ENCODE peak calls at places on chromosomes 12 and 14, in nine cellular contexts. Q, K, A, V, Y, Z, N, C and I are unnamed samples.

GRCh38 chr14:71597955-71598659 is 334.1 kb upstream of the RGS6 start:
- DNase-seq in Q (no peak), K (no peak), A (no peak), V (no peak), Y (no peak), Z (no peak), N (no peak), C (no peak), I (no peak)

GRCh38 chr14:52551696-52552062 is 626 bp downstream of the TXNDC16 start:
- DNase-seq in Q (peak; percentile 30), K (peak; percentile 39), A (peak; percentile 42), V (peak; percentile 25), Y (no peak), Z (no peak), N (peak; percentile 22), C (no peak), I (peak; percentile 25)

GRCh38 chr12:34163443-34163842 is 141.1 kb downstream of the ALG10 start:
- DNase-seq in Q (no peak), K (no peak), A (no peak), V (no peak), Y (no peak), Z (no peak), N (no peak), C (no peak), I (no peak)

GRCh38 chr14:22339277-22339676 is 249.7 kb downstream of the DAD1 start:
- DNase-seq in Q (no peak), K (peak; percentile 83), A (no peak), V (peak; percentile 90), Y (peak; percentile 78), Z (no peak), N (peak; percentile 8), C (peak; percentile 21), I (no peak)

GRCh38 chr12:14782756-14783155 is 20.5 kb downstream of the WBP11 start:
- DNase-seq in Q (no peak), K (no peak), A (no peak), V (no peak), Y (no peak), Z (no peak), N (no peak), C (no peak), I (no peak)

GRCh38 chr12:95624544-95624943 is 73.3 kb upstream of the USP44 start:
- DNase-seq in Q (no peak), K (peak; percentile 31), A (no peak), V (peak; percentile 71), Y (no peak), Z (peak; percentile 57), N (peak; percentile 82), C (no peak), I (no peak)

GRCh38 chr12:88639361-88639760 is 59.1 kb upstream of the KITLG start:
- DNase-seq in Q (peak; percentile 6), K (peak; percentile 72), A (peak; percentile 4), V (no peak), Y (no peak), Z (no peak), N (peak; percentile 16), C (no peak), I (no peak)

GRCh38 chr12:78209851-78210493 is 379.3 kb downstream of the NAV3 start:
- DNase-seq in Q (no peak), K (peak; percentile 21), A (no peak), V (no peak), Y (no peak), Z (no peak), N (peak; percentile 91), C (no peak), I (peak; percentile 48)

GRCh38 chr12:4781212-4781611 is 61.0 kb downstream of the GALNT8 start:
- DNase-seq in Q (no peak), K (no peak), A (no peak), V (no peak), Y (no peak), Z (no peak), N (no peak), C (no peak), I (no peak)

GRCh38 chr14:68084256-68084655 is 264.7 kb downstream of the RAD51B start:
- DNase-seq in Q (no peak), K (peak; percentile 45), A (peak; percentile 13), V (peak; percentile 16), Y (no peak), Z (no peak), N (no peak), C (no peak), I (no peak)

GRCh38 chr14:29865299-29865698 is 62.3 kb downstream of the PRKD1 start:
- DNase-seq in Q (peak; percentile 4), K (no peak), A (no peak), V (no peak), Y (no peak), Z (no peak), N (peak; percentile 3), C (no peak), I (no peak)

GRCh38 chr12:105335856-105336255 is 5.4 kb downstream of the C12orf75 start:
- DNase-seq in Q (no peak), K (no peak), A (no peak), V (no peak), Y (no peak), Z (no peak), N (no peak), C (no peak), I (no peak)

GRCh38 chr14:50600849-50601248 is 40.9 kb downstream of the ATL1 start:
- DNase-seq in Q (peak; percentile 9), K (no peak), A (peak; percentile 35), V (no peak), Y (no peak), Z (peak; percentile 52), N (no peak), C (no peak), I (no peak)

GRCh38 chr12:105622220-105622619 is 291.7 kb downstream of the C12orf75 start:
- DNase-seq in Q (no peak), K (no peak), A (no peak), V (no peak), Y (no peak), Z (no peak), N (no peak), C (no peak), I (no peak)

GRCh38 chr12:26642361-26642760 is 190.6 kb downstream of the ITPR2 start:
- DNase-seq in Q (peak; percentile 27), K (peak; percentile 39), A (no peak), V (no peak), Y (no peak), Z (no peak), N (no peak), C (no peak), I (no peak)

GRCh38 chr14:77204457-77204796 is 22.8 kb downstream of the TMEM63C start:
- DNase-seq in Q (peak; percentile 49), K (no peak), A (no peak), V (no peak), Y (no peak), Z (no peak), N (no peak), C (no peak), I (no peak)

GRCh38 chr12:50240096-50240791 is 43.1 kb downstream of the LIMA1 start:
- DNase-seq in Q (no peak), K (no peak), A (no peak), V (no peak), Y (no peak), Z (no peak), N (no peak), C (no peak), I (no peak)
- TF ChIP-seq CTCF in Q (no peak), K (no peak), A (no peak), V (no peak), Y (no peak), Z (no peak), N (no peak), C (no peak), I (no peak)

GRCh38 chr12:1326258-1326657 is 268.1 kb downstream of the FBXL14 start:
- DNase-seq in Q (no peak), K (no peak), A (no peak), V (no peak), Y (no peak), Z (no peak), N (no peak), C (no peak), I (no peak)

GRCh38 chr12:1325666-1326065 is 268.7 kb downstream of the FBXL14 start:
- DNase-seq in Q (no peak), K (no peak), A (no peak), V (no peak), Y (no peak), Z (no peak), N (no peak), C (no peak), I (no peak)

GRCh38 chr12:1330475-1330827 is 263.9 kb downstream of the FBXL14 start:
- DNase-seq in Q (no peak), K (no peak), A (no peak), V (no peak), Y (no peak), Z (no peak), N (no peak), C (no peak), I (no peak)

GRCh38 chr12:1329784-1330474 is 264.5 kb downstream of the FBXL14 start:
- DNase-seq in Q (no peak), K (no peak), A (no peak), V (no peak), Y (no peak), Z (no peak), N (no peak), C (no peak), I (no peak)

DNA sequence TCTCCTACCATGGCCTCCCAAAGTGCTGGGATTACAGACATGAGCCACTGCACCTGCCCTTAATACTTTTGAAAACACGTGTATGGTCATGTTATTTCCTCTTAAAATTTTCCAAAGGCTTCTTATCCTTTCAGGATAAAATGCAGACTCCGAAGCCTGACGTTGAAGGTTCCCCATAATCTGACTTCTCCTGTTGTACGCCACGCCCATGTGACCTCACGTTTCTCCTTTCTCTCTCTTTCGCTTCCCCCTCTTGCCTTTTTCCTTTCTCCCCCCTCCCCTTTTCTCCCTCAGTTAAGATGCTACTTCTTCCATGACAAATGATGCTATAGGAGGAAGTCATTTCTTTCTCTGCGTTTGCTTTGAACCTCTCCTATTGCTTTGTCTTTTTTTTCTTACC is 266.0 kb downstream of the FBXL14 start:
- DNase-seq in Q (no peak), K (no peak), A (no peak), V (no peak), Y (no peak), Z (no peak), N (no peak), C (peak; percentile 42), I (no peak)
- H3K4me3 ChIP-seq in Q (no peak overlapping the region), K (no peak overlapping the region), A (no peak overlapping the region), V (no peak overlapping the region), Y (no peak overlapping the region), Z (no peak overlapping the region), N (no peak overlapping the region), C (no peak overlapping the region), I (no peak overlapping the region)

DNA sequence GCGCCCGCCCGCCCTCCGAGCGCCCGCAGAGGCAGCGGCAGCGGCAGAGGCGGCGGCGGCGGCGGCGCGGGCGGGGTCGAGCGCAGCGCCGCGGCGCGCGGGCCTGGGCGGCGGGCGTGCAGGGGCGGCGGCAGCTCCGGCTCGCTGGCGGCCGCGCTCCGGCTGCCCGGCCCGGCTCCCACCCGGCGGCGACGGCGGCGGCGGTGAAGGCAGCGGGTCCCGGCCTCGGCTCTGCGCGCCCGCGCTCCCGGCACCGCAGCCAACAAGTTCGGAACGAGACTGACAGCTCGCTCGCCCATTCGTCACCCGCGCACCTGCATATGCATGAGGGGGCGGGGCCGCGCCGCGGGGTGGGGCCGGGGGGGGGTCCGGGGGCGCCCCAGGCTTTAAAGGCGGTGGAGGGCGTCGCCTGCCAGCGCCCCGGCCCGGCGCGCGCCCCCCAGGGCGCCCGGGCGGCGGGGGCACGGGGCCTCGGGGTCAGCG is at the start of gene JAG2:
- DNase-seq in Q (peak; percentile 56), K (no peak), A (peak; percentile 78), V (peak; percentile 12), Y (no peak), Z (peak; percentile 77), N (no peak), C (no peak), I (peak; percentile 59)
- TF ChIP-seq CTCF in Q (no peak), K (no peak), A (no peak), V (no peak), Y (no peak), Z (no peak), N (no peak), C (no peak), I (no peak)

GRCh38 chr14:35341454-35342159 is 49.4 kb downstream of the PSMA6 start:
- DNase-seq in Q (peak; percentile 85), K (peak; percentile 72), A (peak; percentile 85), V (no peak), Y (peak; percentile 99), Z (peak; percentile 50), N (peak; percentile 94), C (peak; percentile 99), I (peak; percentile 92)
- H3K4me3 ChIP-seq in Q (no peak overlapping the region), K (no peak overlapping the region), A (no peak overlapping the region), V (no peak overlapping the region), Y (peak overlapping the region; percentile 58), Z (no peak overlapping the region), N (peak overlapping the region; percentile 22), C (peak overlapping the region; percentile 48), I (no peak overlapping the region)